ENCODE peak calls at places on chromosomes 2 and 18, in four cellular contexts. U is vagina, Y is ACHN, T is pancreas. W is an unnamed sample.

GRCh38 chr2:67777010-67777409 is 285.8 kb downstream of the C1D start:
- DNase-seq in T (no peak), U (no peak), Y (no peak), W (no peak)

GRCh38 chr2:220424561-220424960 is 797.1 kb downstream of the SLC4A3 start:
- DNase-seq in U (no peak), Y (no peak), T (no peak), W (no peak)

GRCh38 chr2:27509326-27509725 is 12.7 kb downstream of the GCKR start:
- DNase-seq in T (no peak), U (no peak), Y (no peak), W (no peak)

GRCh38 chr2:232075080-232075479 is 113.6 kb downstream of the DIS3L2 start:
- DNase-seq in Y (peak), U (no peak), T (no peak), W (peak)

GRCh38 chr2:113877651-113878594 is 12.0 kb upstream of the ACTR3 start:
- DNase-seq in U (no peak), Y (peak), T (no peak), W (peak)

GRCh38 chr2:86037141-86037794 is 68.4 kb downstream of the POLR1A start:
- DNase-seq in Y (peak), U (no peak), T (no peak), W (no peak)

GRCh38 chr2:240500561-240501423 is 57.0 kb downstream of the ANKMY1 start:
- DNase-seq in Y (no peak), U (peak), T (peak), W (no peak)

GRCh38 chr2:50066858-50067257 is 912.5 kb upstream of the FSHR start:
- DNase-seq in Y (no peak), U (no peak), T (no peak), W (no peak)

GRCh38 chr2:65453916-65454315 is 21.5 kb upstream of the SPRED2 start:
- DNase-seq in T (no peak), U (no peak), Y (no peak), W (no peak)

GRCh38 chr2:203582468-203582867 is 47.4 kb upstream of the RAPH1 start:
- DNase-seq in U (no peak), Y (no peak), T (no peak), W (no peak)

GRCh38 chr2:233354971-233355574 is 779 bp downstream of the DGKD start:
- DNase-seq in Y (peak), U (no peak), T (peak), W (no peak)

GRCh38 chr2:217208867-217209266 is 349.0 kb upstream of the TNP1 start:
- DNase-seq in U (no peak), Y (no peak), T (no peak), W (no peak)

GRCh38 chr2:38178142-38178541 is 102.2 kb upstream of the CYP1B1 start:
- DNase-seq in U (no peak), Y (no peak), T (no peak), W (no peak)

GRCh38 chr2:180015951-180016709 is 9.0 kb upstream of the CWC22 start:
- DNase-seq in Y (no peak), T (no peak), U (no peak), W (no peak)

GRCh38 chr18:51097046-51097822 is 67.2 kb downstream of the SMAD4 start:
- DNase-seq in U (no peak), Y (no peak), T (no peak), W (no peak)

GRCh38 chr2:164903944-164904343 is 51.4 kb downstream of the SLC38A11 start:
- DNase-seq in U (no peak), T (no peak), Y (no peak), W (no peak)

GRCh38 chr2:67828066-67828465 is 234.7 kb downstream of the C1D start:
- DNase-seq in Y (no peak), U (no peak), T (no peak), W (no peak)

GRCh38 chr2:148979164-148979918 is 59.2 kb upstream of the LYPD6B start:
- DNase-seq in Y (no peak), T (no peak), U (no peak), W (no peak)

GRCh38 chr2:27238976-27239375 is 21.8 kb downstream of the CAD start:
- DNase-seq in T (peak), Y (no peak), U (no peak), W (no peak)

GRCh38 chr2:113992090-113992489 is 102.2 kb downstream of the ACTR3 start:
- DNase-seq in U (no peak), T (no peak), Y (no peak), W (no peak)

GRCh38 chr2:21395366-21395765 is 271.6 kb downstream of the TDRD15 start:
- DNase-seq in U (no peak), T (no peak), Y (peak), W (peak)

GRCh38 chr2:86679036-86679435 is 41.1 kb upstream of the RMND5A start:
- DNase-seq in Y (no peak), T (no peak), U (no peak), W (no peak)

GRCh38 chr2:19178175-19178574 is 180.2 kb downstream of the OSR1 start:
- DNase-seq in T (no peak), U (no peak), Y (no peak), W (no peak)

GRCh38 chr2:180742809-180743208 is 237.6 kb upstream of the UBE2E3 start:
- DNase-seq in U (no peak), T (no peak), Y (no peak), W (peak)

GRCh38 chr2:20576598-20577115 is 74.2 kb downstream of the HS1BP3 start:
- DNase-seq in U (no peak), T (no peak), Y (no peak), W (no peak)

GRCh38 chr2:241123816-241124536 is 21.9 kb upstream of the MTERF4 start:
- DNase-seq in U (no peak), Y (no peak), T (no peak), W (no peak)

GRCh38 chr18:45571161-45571560 is 44.1 kb upstream of the SLC14A2 start:
- DNase-seq in U (no peak), T (no peak), Y (no peak), W (no peak)

W was measured in HepG2.